ENCODE peak calls at places on chromosome 2, in four cellular contexts. Q, S, Y and V are unnamed samples.

GRCh38 chr2:64114063-64114911 is 29.9 kb downstream of the PELI1 start:
- DNase-seq in Q (no peak), S (no peak), Y (no peak), V (no peak)

GRCh38 chr2:163667064-163667887 is 68.5 kb downstream of the FIGN start:
- DNase-seq in Q (no peak), S (no peak), Y (no peak), V (no peak)

GRCh38 chr2:130836501-130837174 is at the start of gene ARHGEF4:
- DNase-seq in Q (peak), S (peak), Y (peak), V (peak)

GRCh38 chr2:217362290-217362689 is 502.4 kb upstream of the TNP1 start:
- DNase-seq in Q (no peak), S (no peak), Y (no peak), V (no peak)

GRCh38 chr2:60899230-60899891 is 18.0 kb downstream of the REL start:
- DNase-seq in Q (no peak), S (no peak), Y (peak), V (no peak)

GRCh38 chr2:207180741-207181140 is 15.0 kb upstream of the KLF7 start:
- DNase-seq in Q (no peak), S (no peak), Y (no peak), V (no peak)

GRCh38 chr2:74741076-74741460 is 87.0 kb downstream of the SEMA4F start:
- DNase-seq in Q (no peak), S (no peak), Y (no peak), V (no peak)

GRCh38 chr2:3633982-3634630 is 23.9 kb upstream of the ALLC start:
- DNase-seq in Q (no peak), S (no peak), Y (no peak), V (peak)

GRCh38 chr2:37287966-37288365 is 36.7 kb downstream of the PRKD3 start:
- DNase-seq in Q (peak), S (no peak), Y (peak), V (no peak)

GRCh38 chr2:233468746-233469110 is 97.9 kb downstream of the USP40 start:
- DNase-seq in Q (no peak), S (no peak), Y (no peak), V (no peak)

GRCh38 chr2:158239271-158239670 is 137.6 kb downstream of the UPP2 start:
- DNase-seq in Q (no peak), S (peak), Y (no peak), V (no peak)

GRCh38 chr2:153873062-153874048 is 1.6 kb downstream of the GALNT13 start:
- DNase-seq in Q (peak), S (no peak), Y (no peak), V (peak)

GRCh38 chr2:3446381-3446780 is 66.9 kb downstream of the TRAPPC12 start:
- DNase-seq in Q (no peak), S (no peak), Y (no peak), V (no peak)

GRCh38 chr2:17599617-17600016 is 59.1 kb downstream of the VSNL1 start:
- DNase-seq in Q (no peak), S (no peak), Y (no peak), V (peak)

GRCh38 chr2:45813003-45813601 is 161.6 kb downstream of the PRKCE start:
- DNase-seq in Q (peak), S (peak), Y (no peak), V (no peak)

GRCh38 chr2:80489718-80490117 is 185.2 kb upstream of the LRRTM1 start:
- DNase-seq in Q (no peak), S (no peak), Y (no peak), V (no peak)

GRCh38 chr2:168543037-168543436 is 87.0 kb downstream of the CERS6 start:
- DNase-seq in Q (no peak), S (no peak), Y (no peak), V (no peak)